ENCODE peak calls at places on chromosome 16, in four cellular contexts. N, W, P and F are unnamed samples.

GRCh38 chr16:54200161-54200534 is 86.4 kb downstream of the IRX3 start:
- DNase-seq in N (no peak), P (no peak), W (no peak), F (no peak)

GRCh38 chr16:30377050-30377811 is 2.6 kb downstream of the MYL11 start:
- DNase-seq in N (no peak), W (no peak), P (no peak), F (no peak)

GRCh38 chr16:87778830-87779579 is 13.2 kb upstream of the KLHDC4 start:
- DNase-seq in P (peak), W (peak), N (peak), F (peak)

GRCh38 chr16:12871784-12872183 is 29.6 kb upstream of the SHISA9 start:
- DNase-seq in N (no peak), W (no peak), P (no peak), F (no peak)

GRCh38 chr16:11957591-11958395 is 7.2 kb upstream of the TNFRSF17 start:
- DNase-seq in W (no peak), N (no peak), P (no peak), F (no peak)

GRCh38 chr16:27318399-27319256 is 4.9 kb downstream of the IL4R start:
- DNase-seq in W (no peak), P (no peak), N (no peak), F (no peak)

GRCh38 chr16:27273670-27274522 is 5.3 kb upstream of the NSMCE1 start:
- DNase-seq in N (no peak), W (peak), P (no peak), F (peak)

GRCh38 chr16:50500171-50500874 is 47.9 kb upstream of the NKD1 start:
- DNase-seq in P (no peak), N (no peak), W (no peak), F (no peak)

GRCh38 chr16:31063843-31064611 is 10.0 kb downstream of the ZNF668 start:
- DNase-seq in W (no peak), N (no peak), P (no peak), F (no peak)

GRCh38 chr16:74446866-74447265 is 25.6 kb upstream of the CLEC18B start:
- DNase-seq in W (no peak), N (no peak), P (no peak), F (no peak)

GRCh38 chr16:25143898-25144297 is 32.4 kb downstream of the LCMT1 start:
- DNase-seq in P (no peak), W (no peak), N (peak), F (peak)

GRCh38 chr16:67148221-67148620 is 2.6 kb downstream of the B3GNT9 start:
- DNase-seq in W (no peak), P (no peak), N (no peak), F (no peak)

GRCh38 chr16:71406724-71407123 is 35.1 kb downstream of the TLE7 start:
- DNase-seq in N (no peak), P (no peak), W (no peak), F (no peak)

GRCh38 chr16:81900456-81900855 is 110.8 kb downstream of the SDR42E1 start:
- DNase-seq in N (no peak), P (no peak), W (no peak), F (no peak)

GRCh38 chr16:2755158-2755557 is 2.7 kb downstream of the SRRM2 start:
- DNase-seq in P (no peak), N (no peak), W (no peak), F (no peak)

GRCh38 chr16:69366431-69366830 is 14.8 kb upstream of the TMED6 start:
- DNase-seq in P (no peak), N (no peak), W (no peak), F (no peak)

GRCh38 chr16:71846443-71846842 is 667 bp downstream of the ATXN1L start:
- DNase-seq in W (no peak), N (peak), P (no peak), F (no peak)

GRCh38 chr16:65515193-65515592 is 393.3 kb upstream of the CDH11 start:
- DNase-seq in N (no peak), P (no peak), W (no peak), F (no peak)

GRCh38 chr16:11877374-11877773 is 26.0 kb upstream of the RSL1D1 start:
- DNase-seq in N (no peak), P (no peak), W (no peak), F (no peak)

GRCh38 chr16:49204191-49204590 is 77.4 kb downstream of the CBLN1 start:
- DNase-seq in W (no peak), N (no peak), P (no peak), F (no peak)

GRCh38 chr16:27717726-27718125 is 167.8 kb downstream of the KATNIP start:
- DNase-seq in N (no peak), P (no peak), W (no peak), F (no peak)

GRCh38 chr16:31001507-31002251 is 8.8 kb downstream of the STX1B start:
- DNase-seq in N (no peak), P (no peak), W (peak), F (no peak)

GRCh38 chr16:52562770-52563169 is 15.8 kb upstream of the TOX3 start:
- DNase-seq in N (no peak), P (no peak), W (peak), F (no peak)

GRCh38 chr16:50992366-50993032 is 158.6 kb downstream of the SALL1 start:
- DNase-seq in W (no peak), P (no peak), N (no peak), F (no peak)

GRCh38 chr16:15946257-15947044 is 3.0 kb upstream of the ABCC1 start:
- DNase-seq in W (peak), P (no peak), N (no peak), F (peak)

GRCh38 chr16:30941600-30942420 is 7.1 kb upstream of the ORAI3 start:
- DNase-seq in N (peak), P (no peak), W (peak), F (peak)

GRCh38 chr16:29738514-29738913 is 7.3 kb downstream of the C16orf54 start:
- DNase-seq in P (peak), W (no peak), N (no peak), F (no peak)

GRCh38 chr16:70751593-70751992 is 49.4 kb downstream of the VAC14 start:
- DNase-seq in W (no peak), N (no peak), P (no peak), F (no peak)

GRCh38 chr16:68760671-68761275 is 23.7 kb downstream of the CDH1 start:
- DNase-seq in W (peak), N (peak), P (peak), F (peak)

GRCh38 chr16:27980919-27981670 is 82.4 kb downstream of the GSG1L start:
- DNase-seq in P (no peak), N (no peak), W (no peak), F (no peak)

GRCh38 chr16:46747777-46748651 is at the start of gene MYLK3:
- DNase-seq in P (no peak), N (peak), W (peak), F (no peak)

GRCh38 chr16:53156516-53156915 is 101.7 kb downstream of the CHD9 start:
- DNase-seq in P (no peak), W (no peak), N (no peak), F (no peak)

GRCh38 chr16:72474511-72475123 is 302.7 kb upstream of the PMFBP1 start:
- DNase-seq in N (no peak), P (no peak), W (peak), F (no peak)

GRCh38 chr16:23914935-23915549 is 79.3 kb downstream of the PRKCB start:
- DNase-seq in N (no peak), P (no peak), W (no peak), F (no peak)

GRCh38 chr16:66894948-66895696 is 14.8 kb downstream of the PDP2 start:
- DNase-seq in N (peak), P (no peak), W (peak), F (peak)

GRCh38 chr16:58584831-58585505 is 44.7 kb downstream of the CNOT1 start:
- DNase-seq in P (no peak), W (no peak), N (no peak), F (no peak)

GRCh38 chr16:58588406-58588805 is 41.2 kb downstream of the CNOT1 start:
- DNase-seq in N (no peak), W (no peak), P (no peak), F (no peak)

GRCh38 chr16:58582971-58583765 is 46.5 kb downstream of the CNOT1 start:
- DNase-seq in N (no peak), P (no peak), W (no peak), F (no peak)

GRCh38 chr16:58589311-58589890 is 40.2 kb downstream of the CNOT1 start:
- DNase-seq in N (no peak), W (no peak), P (no peak), F (no peak)

DNA sequence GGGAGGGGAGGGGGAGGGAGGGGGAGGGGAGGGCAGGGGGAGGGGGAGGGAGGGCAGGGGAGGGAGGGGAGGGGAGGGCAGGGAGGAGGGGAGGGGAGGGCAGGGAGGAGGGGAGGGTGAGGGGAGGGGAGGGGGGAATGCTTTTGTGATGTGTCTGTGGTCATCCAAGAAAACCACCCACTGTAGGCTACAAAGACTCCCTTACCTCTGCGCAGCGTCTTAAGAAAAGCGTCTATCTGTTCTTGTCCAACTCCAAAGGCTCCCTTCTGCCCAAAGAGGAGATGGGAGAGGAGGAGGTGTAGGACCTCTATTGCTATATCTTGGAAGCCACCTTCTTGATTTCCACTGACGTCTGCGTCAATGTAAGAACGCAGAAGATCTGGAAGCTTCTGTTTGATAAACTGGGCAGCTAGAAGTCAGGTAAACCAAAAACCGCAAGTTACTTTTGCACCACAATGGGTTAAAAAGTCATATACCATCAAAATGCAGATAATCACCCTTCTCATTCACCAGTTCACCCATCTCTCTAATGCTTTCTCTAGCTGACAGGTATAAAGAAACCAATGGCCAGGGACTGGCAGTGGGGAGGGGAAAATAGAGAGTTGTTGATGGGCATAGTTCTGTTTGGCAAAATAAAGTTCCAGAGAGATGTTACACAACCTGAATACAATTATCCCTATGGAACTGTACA is 43.1 kb downstream of the CNOT1 start:
- DNase-seq in N (no peak), W (no peak), P (no peak), F (no peak)
- TF ChIP-seq CHD4 in N (no peak), W (no peak), P (no peak), F (no peak)

DNA sequence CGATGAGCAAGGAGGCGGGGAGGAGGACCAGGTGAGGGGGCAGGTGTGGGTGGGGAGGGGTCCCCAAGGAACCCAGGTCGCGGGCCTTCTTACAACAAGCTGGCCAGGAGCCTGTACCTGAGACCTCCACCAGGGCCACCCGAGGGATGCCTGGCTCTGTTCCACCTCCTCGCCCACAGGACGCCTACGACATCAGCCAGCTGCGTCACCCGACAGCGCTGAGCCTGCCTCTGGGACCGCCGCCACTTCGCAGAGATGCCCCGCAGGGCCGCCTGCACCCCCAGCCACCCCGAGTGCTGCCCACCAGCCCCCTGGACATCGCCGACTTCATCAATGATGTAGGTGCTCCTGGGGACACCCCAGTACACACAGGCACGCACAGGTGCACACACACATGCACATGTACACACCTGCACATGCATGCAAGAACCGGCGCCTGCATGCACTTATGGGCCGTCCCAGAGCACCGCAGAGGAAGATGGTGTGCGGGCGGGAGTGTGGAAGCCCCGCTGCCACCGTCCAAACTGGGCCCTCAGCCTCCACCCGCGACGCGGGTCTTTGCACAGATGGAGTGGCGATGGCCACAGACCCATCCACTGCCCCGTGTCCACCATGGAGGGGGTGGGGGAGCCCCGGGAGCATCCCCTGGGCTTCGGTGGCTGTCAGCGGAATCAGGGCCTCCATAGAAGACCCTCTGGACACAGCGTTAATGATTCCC is 6.6 kb downstream of the SLC22A31 start:
- DNase-seq in N (no peak), P (no peak), W (no peak), F (no peak)
- TF ChIP-seq CHD4 in N (no peak), P (no peak), W (no peak), F (no peak)

GRCh38 chr16:143456-143855 is 5.0 kb upstream of the NPRL3 start:
- DNase-seq in W (no peak), P (no peak), N (no peak), F (no peak)
- TF ChIP-seq CHD4 in W (no peak), P (no peak), N (no peak), F (no peak)

DNA sequence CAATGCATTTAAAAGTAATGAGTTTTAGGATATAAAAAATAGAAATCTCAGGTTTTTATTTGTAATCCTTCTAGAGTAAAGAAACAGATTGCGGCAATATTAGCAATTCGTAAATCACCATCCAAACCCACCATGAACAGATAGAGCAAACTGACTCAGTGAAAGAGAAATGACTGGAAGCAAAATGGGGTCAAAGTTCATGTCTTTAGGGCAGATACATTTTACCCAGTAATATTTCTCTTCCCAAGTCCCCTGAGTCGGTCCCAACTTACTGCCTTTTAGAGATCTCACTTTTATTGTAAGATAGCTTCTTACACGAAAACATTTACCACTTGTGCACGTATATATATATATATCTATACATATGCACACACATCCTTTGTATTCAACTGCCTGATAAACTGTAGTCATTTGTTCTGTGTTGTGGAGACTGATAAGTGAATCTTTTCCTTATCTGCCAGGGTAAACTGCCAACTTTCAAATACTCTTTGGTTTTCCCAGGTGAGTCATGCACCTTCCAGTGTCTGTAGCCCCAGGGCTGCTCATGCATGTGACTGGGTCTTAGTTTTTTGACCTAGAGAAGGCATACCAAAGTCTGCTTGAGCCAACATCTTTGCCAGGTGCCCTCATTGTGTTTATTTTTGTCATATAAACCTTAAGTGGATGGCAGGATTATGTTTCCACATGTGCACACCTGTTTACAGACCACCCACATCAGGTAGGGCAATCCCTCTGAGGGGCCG is 7.8 kb upstream of the IRF8 start:
- DNase-seq in N (no peak), W (peak), P (no peak), F (peak)
- TF ChIP-seq CHD4 in N (no peak), W (no peak), P (no peak), F (no peak)

DNA sequence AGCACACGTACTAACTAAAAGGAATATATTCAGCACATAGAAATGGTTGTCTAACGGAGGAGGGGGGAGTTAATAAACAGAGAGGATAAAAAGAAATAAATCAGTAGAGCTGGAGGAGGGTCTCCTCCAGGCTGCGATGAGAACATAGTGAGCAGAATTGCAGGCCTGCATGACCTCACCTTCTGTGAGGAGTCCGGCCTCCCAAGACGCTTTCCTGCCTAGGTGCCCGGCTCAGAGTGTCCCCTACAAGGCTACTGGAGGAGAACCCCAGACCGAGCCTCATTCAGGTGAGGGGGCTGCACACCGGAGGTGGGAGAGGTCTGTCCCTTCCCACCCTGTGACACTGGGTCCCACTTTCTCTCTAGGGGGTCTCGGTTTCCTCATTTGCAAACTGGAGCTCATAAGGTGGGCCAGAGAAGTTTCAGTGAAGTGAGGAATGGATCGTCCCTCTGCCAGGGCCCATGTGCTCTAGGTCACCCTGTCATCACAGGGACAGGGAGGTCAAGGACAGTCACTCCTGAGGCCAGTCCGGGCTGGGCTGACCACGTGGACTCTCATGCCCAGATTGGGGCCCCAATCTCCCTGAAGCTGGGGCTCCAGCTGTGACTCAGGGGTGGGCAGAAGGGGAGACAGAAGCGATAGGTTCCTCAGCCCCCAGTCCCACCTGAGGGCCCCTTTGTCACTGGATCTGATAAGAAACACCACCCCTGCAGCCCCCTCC is 3.3 kb upstream of the HBM start:
- DNase-seq in N (no peak), P (no peak), W (no peak), F (no peak)
- TF ChIP-seq CHD4 in N (no peak), P (no peak), W (no peak), F (no peak)

GRCh38 chr16:57262841-57263584 is 18.0 kb downstream of the ARL2BP start:
- DNase-seq in N (no peak), P (no peak), W (no peak), F (no peak)
- TF ChIP-seq CHD4 in N (no peak), P (no peak), W (no peak), F (no peak)